ENCODE peak calls at places on chromosomes 16 and 17, in nine cellular contexts. B is IMR-90, V is lung, L is fibroblast of mammary gland, U is psoas muscle, O is ascending aorta, I is stomach, G is prostate gland, R is A673. Y is an unnamed sample.

GRCh38 chr16:68798398-68798797 is 44.9 kb upstream of the TANGO6 start:
- DNase-seq in B (no peak), V (no peak), L (no peak), U (no peak), O (no peak), I (no peak), G (peak), R (no peak), Y (no peak)

GRCh38 chr16:3589441-3589921 is 12.3 kb upstream of the NLRC3 start:
- DNase-seq in B (no peak), V (no peak), L (no peak), U (no peak), O (no peak), I (no peak), G (no peak), R (no peak), Y (no peak)

GRCh38 chr17:7177210-7177953 is 1.8 kb downstream of the ASGR1 start:
- DNase-seq in B (peak), V (peak), L (peak), U (peak), O (no peak), I (peak), G (peak), R (peak), Y (peak)

GRCh38 chr17:32223703-32224102 is 41.9 kb upstream of the RHBDL3 start:
- DNase-seq in B (no peak), V (no peak), L (no peak), U (no peak), O (no peak), I (no peak), G (no peak), R (no peak), Y (no peak)

GRCh38 chr17:45719335-45720071 is 64.6 kb upstream of the CRHR1 start:
- DNase-seq in B (peak), V (no peak), L (peak), U (no peak), O (no peak), I (no peak), G (peak), R (peak), Y (peak)

GRCh38 chr16:8915722-8916321 is 33.7 kb downstream of the LITAFD start:
- DNase-seq in B (no peak), V (no peak), L (no peak), U (no peak), O (no peak), I (no peak), G (no peak), R (no peak), Y (no peak)

GRCh38 chr17:31739300-31739699 is 119.7 kb downstream of the COPRS start:
- DNase-seq in B (peak), V (no peak), L (peak), U (no peak), O (no peak), I (no peak), G (no peak), R (no peak), Y (peak)

GRCh38 chr16:81204794-81205680 is 33.5 kb upstream of the BCO1 start:
- DNase-seq in B (peak), V (no peak), L (peak), U (no peak), O (no peak), I (peak), G (no peak), R (peak), Y (peak)

GRCh38 chr16:58377932-58378331 is 14.3 kb upstream of the GINS3 start:
- DNase-seq in B (no peak), V (no peak), L (no peak), U (no peak), O (no peak), I (no peak), G (no peak), R (peak), Y (no peak)

GRCh38 chr17:58083491-58084316 is 485 bp downstream of the DYNLL2 start:
- DNase-seq in B (peak), V (peak), L (peak), U (peak), O (no peak), I (peak), G (peak), R (peak), Y (peak)

GRCh38 chr17:58082341-58082869 is 814 bp upstream of the DYNLL2 start:
- DNase-seq in B (no peak), V (no peak), L (no peak), U (no peak), O (no peak), I (no peak), G (no peak), R (no peak), Y (no peak)

GRCh38 chr17:58082870-58083490 is at the start of gene DYNLL2:
- DNase-seq in B (peak), V (peak), L (peak), U (peak), O (peak), I (peak), G (peak), R (peak), Y (peak)

GRCh38 chr17:58085039-58085715 is 2.0 kb downstream of the DYNLL2 start:
- DNase-seq in B (no peak), V (no peak), L (no peak), U (no peak), O (no peak), I (no peak), G (no peak), R (no peak), Y (no peak)

GRCh38 chr17:58084317-58084981 is 1.2 kb downstream of the DYNLL2 start:
- DNase-seq in B (no peak), V (peak), L (peak), U (peak), O (no peak), I (peak), G (peak), R (peak), Y (no peak)
- TF ChIP-seq CTCF in B (no peak), V (no peak), L (no peak), U (no peak), O (no peak), I (no peak), G (no peak), R (peak), Y (no peak)

GRCh38 chr16:20868890-20869289 is 31.3 kb downstream of the DCUN1D3 start:
- DNase-seq in B (peak), V (peak), L (peak), U (peak), O (no peak), I (peak), G (peak), R (no peak), Y (peak)
- H3K4me3 ChIP-seq in B (no peak), V (no peak), L (no peak), U (no peak), O (peak), I (no peak), G (no peak), R (no peak), Y (no peak)

DNA sequence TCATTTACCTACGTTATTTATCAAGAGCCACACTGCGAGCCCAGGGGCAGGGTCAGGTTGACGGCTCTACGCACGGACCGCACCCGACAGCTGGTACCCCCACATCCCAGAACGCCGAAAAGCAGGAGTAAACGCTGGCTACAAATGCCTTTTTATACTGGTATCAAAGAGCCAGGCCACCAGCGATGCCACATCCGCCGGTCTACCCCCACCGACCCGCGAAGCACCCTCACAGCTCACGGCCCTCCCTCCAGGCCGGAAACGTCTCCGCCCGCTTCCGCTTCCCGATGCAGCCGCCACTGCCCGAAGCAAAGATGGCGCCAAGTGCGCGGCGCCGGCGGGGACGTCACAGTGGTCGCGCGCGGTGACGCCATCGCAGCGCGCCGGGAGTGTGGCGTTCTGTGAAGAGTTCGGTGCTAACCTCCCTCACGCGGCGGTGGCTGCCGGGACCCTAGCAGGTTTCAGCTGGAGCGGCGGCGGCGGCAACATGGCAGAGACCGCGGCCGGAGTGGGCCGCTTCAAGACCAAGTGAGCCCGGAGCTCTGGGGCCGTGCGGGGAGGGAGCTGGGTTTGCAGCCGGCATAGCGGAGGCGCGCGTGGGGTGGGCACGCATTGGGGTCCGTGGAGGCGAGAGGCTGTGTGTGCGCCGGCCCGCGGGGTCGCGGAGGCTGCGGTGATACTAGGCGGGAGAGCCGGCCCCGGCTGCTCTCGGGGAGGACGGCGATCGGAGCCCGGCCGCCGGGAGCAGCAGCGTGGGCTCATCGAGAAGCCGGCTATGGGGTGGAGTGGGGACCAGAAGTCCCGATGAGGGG is at the start of gene TBL3:
- DNase-seq in B (peak), V (peak), L (peak), U (peak), O (peak), I (peak), G (peak), R (peak), Y (peak)
- TF ChIP-seq CTCF in B (no peak), V (peak), L (no peak), U (no peak), O (no peak), I (no peak), G (no peak), R (no peak), Y (no peak)

GRCh38 chr17:29614345-29615047 is 8.2 kb downstream of the CORO6 start:
- DNase-seq in B (no peak), V (no peak), L (no peak), U (no peak), O (no peak), I (no peak), G (no peak), R (no peak), Y (no peak)

GRCh38 chr17:29616300-29617048 is 6.2 kb downstream of the CORO6 start:
- DNase-seq in B (no peak), V (no peak), L (no peak), U (no peak), O (no peak), I (no peak), G (no peak), R (no peak), Y (no peak)

GRCh38 chr17:29615492-29616299 is 7.0 kb downstream of the CORO6 start:
- DNase-seq in B (peak), V (peak), L (peak), U (peak), O (peak), I (peak), G (peak), R (peak), Y (peak)

GRCh38 chr17:29613856-29614255 is 8.9 kb downstream of the CORO6 start:
- DNase-seq in B (no peak), V (no peak), L (no peak), U (peak), O (no peak), I (no peak), G (no peak), R (no peak), Y (no peak)

DNA sequence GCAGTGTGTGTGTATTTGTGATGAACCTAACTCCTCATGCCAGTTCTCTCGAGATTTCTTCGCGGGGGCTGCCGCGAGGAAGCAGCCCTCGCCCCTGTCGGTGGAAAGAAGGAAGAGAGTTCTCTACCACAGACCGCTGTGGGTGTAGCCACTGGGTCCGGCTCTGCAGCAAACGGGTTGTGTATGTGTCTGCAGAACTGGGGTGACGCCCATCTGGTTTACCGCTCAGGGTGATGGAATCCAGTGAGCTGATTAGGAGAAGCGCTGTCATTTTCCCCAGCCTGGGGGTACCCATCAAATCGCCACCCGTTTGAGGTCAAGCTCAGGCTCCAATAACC is 7.7 kb downstream of the CORO6 start:
- DNase-seq in B (no peak), V (no peak), L (peak), U (peak), O (no peak), I (no peak), G (no peak), R (no peak), Y (no peak)
- H3K4me3 ChIP-seq in B (no peak), V (no peak), L (peak), U (peak), O (peak), I (peak), G (no peak), R (no peak), Y (peak)

GRCh38 chr16:7086842-7087616 is 245.6 kb upstream of the RBFOX1 start:
- DNase-seq in B (no peak), V (peak), L (no peak), U (peak), O (no peak), I (no peak), G (no peak), R (peak), Y (no peak)
- TF ChIP-seq CTCF in B (no peak), V (no peak), L (no peak), U (peak), O (no peak), I (no peak), G (no peak), R (no peak), Y (no peak)

GRCh38 chr17:59641799-59642484 is 22.2 kb downstream of the CLTC start:
- DNase-seq in B (no peak), V (no peak), L (no peak), U (no peak), O (no peak), I (no peak), G (no peak), R (no peak), Y (no peak)

GRCh38 chr17:59647288-59647687 is 27.6 kb downstream of the CLTC start:
- DNase-seq in B (no peak), V (no peak), L (no peak), U (no peak), O (no peak), I (no peak), G (no peak), R (no peak), Y (no peak)

GRCh38 chr17:59638553-59638952 is 18.9 kb downstream of the CLTC start:
- DNase-seq in B (no peak), V (no peak), L (no peak), U (no peak), O (no peak), I (no peak), G (no peak), R (no peak), Y (no peak)

GRCh38 chr17:59643159-59643857 is 23.6 kb downstream of the CLTC start:
- DNase-seq in B (peak), V (no peak), L (peak), U (no peak), O (no peak), I (no peak), G (no peak), R (no peak), Y (no peak)

GRCh38 chr17:59642535-59642934 is 22.8 kb downstream of the CLTC start:
- DNase-seq in B (no peak), V (no peak), L (no peak), U (no peak), O (no peak), I (no peak), G (no peak), R (no peak), Y (no peak)
- H3K4me3 ChIP-seq in B (no peak), V (no peak), L (no peak), U (peak), O (no peak), I (no peak), G (no peak), R (no peak), Y (no peak)

GRCh38 chr17:9330140-9330902 is 245.3 kb downstream of the STX8 start:
- DNase-seq in B (no peak), V (no peak), L (no peak), U (no peak), O (no peak), I (no peak), G (no peak), R (no peak), Y (no peak)
- TF ChIP-seq CTCF in B (no peak), V (no peak), L (no peak), U (no peak), O (no peak), I (no peak), G (no peak), R (no peak), Y (no peak)

Y was measured in foreskin fibroblast.